ENCODE peak calls at places on chromosome 6, in six cellular contexts. X is H9; M is HS-5; G is HuH-7.5; U is aorta; L is stimulated activated CD8-positive, alpha-beta memory T cell treated with anti-CD3 and anti-CD28 coated beads, Interleukin-2, amount 100 ng/mL, for 1 hour. W is an unnamed sample.

GRCh38 chr6:34305982-34306702 is 57.3 kb upstream of the SMIM29 start:
- DNase-seq in U (peak), L (no peak), M (no peak), G (no peak), X (no peak), W (no peak)

GRCh38 chr6:135382182-135382628 is 115.3 kb downstream of the AHI1 start:
- DNase-seq in G (no peak), L (no peak), X (no peak), U (no peak), M (no peak), W (no peak)

GRCh38 chr6:150343434-150343833 is 25.4 kb upstream of the IYD start:
- DNase-seq in X (no peak), G (no peak), L (no peak), U (no peak), M (no peak), W (no peak)

GRCh38 chr6:99092009-99092408 is 144.3 kb upstream of the FBXL4 start:
- DNase-seq in G (no peak), L (no peak), M (no peak), X (no peak), U (no peak), W (no peak)

GRCh38 chr6:130997061-130997753 is 65.8 kb downstream of the EPB41L2 start:
- DNase-seq in U (no peak), G (no peak), L (no peak), M (peak), X (no peak), W (no peak)

GRCh38 chr6:35044145-35044745 is 96.9 kb downstream of the TCP11 start:
- DNase-seq in G (no peak), U (no peak), M (no peak), L (no peak), X (peak), W (no peak)

GRCh38 chr6:108117427-108118358 is 43.2 kb upstream of the OSTM1 start:
- DNase-seq in M (no peak), X (peak), G (no peak), L (no peak), U (peak), W (no peak)

GRCh38 chr6:169240591-169241390 is 12.9 kb downstream of the THBS2 start:
- DNase-seq in X (no peak), L (no peak), U (no peak), M (no peak), G (no peak), W (no peak)

GRCh38 chr6:85452441-85452881 is 2.6 kb downstream of the NT5E start:
- DNase-seq in M (no peak), X (no peak), G (no peak), L (no peak), U (no peak), W (no peak)

GRCh38 chr6:410555-411395 is 19.2 kb downstream of the IRF4 start:
- DNase-seq in G (no peak), X (no peak), U (no peak), L (no peak), M (no peak), W (no peak)

GRCh38 chr6:108556864-108557493 is 3.7 kb upstream of the FOXO3 start:
- DNase-seq in M (no peak), X (no peak), L (no peak), U (no peak), G (no peak), W (no peak)

GRCh38 chr6:41063884-41064285 is 8.3 kb downstream of the OARD1 start:
- DNase-seq in U (no peak), G (no peak), L (no peak), M (no peak), X (no peak), W (peak)

GRCh38 chr6:11890849-11891248 is 112.2 kb upstream of the ADTRP start:
- DNase-seq in G (no peak), X (no peak), L (no peak), M (no peak), U (no peak), W (no peak)

GRCh38 chr6:13795041-13795748 is 19.2 kb downstream of the MCUR1 start:
- DNase-seq in G (peak), X (peak), L (peak), M (peak), U (peak), W (peak)

GRCh38 chr6:35757461-35758123 is 18.8 kb upstream of the CLPSL2 start:
- DNase-seq in G (no peak), U (no peak), L (no peak), X (peak), M (no peak), W (peak)

GRCh38 chr6:105087571-105088211 is 92.1 kb downstream of the POPDC3 start:
- DNase-seq in G (no peak), U (no peak), M (peak), L (no peak), X (no peak), W (no peak)

GRCh38 chr6:103879800-103880199 is 979.9 kb downstream of the HACE1 start:
- DNase-seq in U (no peak), G (no peak), X (no peak), L (no peak), M (no peak), W (no peak)

GRCh38 chr6:80331522-80331921 is 225.1 kb downstream of the BCKDHB start:
- DNase-seq in M (no peak), G (no peak), U (no peak), L (no peak), X (no peak), W (no peak)

W was measured in T47D.